ENCODE peak calls at places on chromosomes 16 and 17, in nine cellular contexts. O is midbrain; U is Daoy; Z is ELR; R is thoracic aorta; C is fibroblast of the conjunctiva; B is A549; N is activated CD4-positive, alpha-beta T cell treated with anti-CD3 and anti-CD28 coated beads for 24 hours; L is activated CD8-positive, alpha-beta memory T cell treated with anti-CD3 and anti-CD28 coated beads for 48 hours. P is an unnamed sample.

GRCh38 chr16:31201511-31202401 is 804 bp downstream of the PYCARD start:
- DNase-seq in R (no peak), L (no peak), C (no peak), O (peak; percentile 4), B (no peak), Z (no peak), N (no peak), U (peak; percentile 20), P (no peak)

GRCh38 chr16:14302399-14303181 is 231.5 kb downstream of the MRTFB start:
- DNase-seq in Z (peak; percentile 36), N (no peak), O (peak; percentile 14), C (no peak), L (no peak), B (no peak), U (peak; percentile 40), R (no peak), P (no peak)

GRCh38 chr17:34726536-34727384 is 147.4 kb downstream of the TMEM132E start:
- DNase-seq in U (no peak), C (no peak), L (no peak), B (no peak), N (no peak), R (no peak), O (no peak), Z (no peak), P (no peak)

GRCh38 chr17:69335018-69335417 is 8.1 kb upstream of the ABCA5 start:
- DNase-seq in U (no peak), B (peak; percentile 39), R (no peak), C (peak; percentile 47), L (no peak), O (peak; percentile 5), Z (peak; percentile 67), N (no peak), P (no peak)

GRCh38 chr17:5380491-5381135 is 38.8 kb downstream of the NUP88 start:
- DNase-seq in U (no peak), Z (no peak), R (no peak), B (no peak), O (no peak), L (no peak), C (no peak), N (no peak), P (no peak)

GRCh38 chr17:17768415-17769088 is 68.2 kb downstream of the SREBF1 start:
- DNase-seq in B (no peak), O (no peak), C (no peak), L (no peak), R (no peak), Z (no peak), N (no peak), U (no peak), P (no peak)

GRCh38 chr16:1152651-1153259 is at the start of gene CACNA1H:
- DNase-seq in O (no peak), B (peak; percentile 58), U (no peak), R (no peak), C (no peak), Z (no peak), L (peak; percentile 8), N (peak; percentile 35), P (no peak)

GRCh38 chr16:75341934-75342811 is 90.7 kb upstream of the BCAR1 start:
- DNase-seq in B (no peak), O (no peak), Z (peak; percentile 82), L (no peak), N (no peak), C (peak; percentile 8), U (peak; percentile 79), R (no peak), P (no peak)

GRCh38 chr17:16286009-16286946 is 67.0 kb downstream of the CENPV start:
- DNase-seq in C (peak; percentile 93), O (peak; percentile 18), B (peak; percentile 99), L (peak; percentile 66), U (peak; percentile 96), N (peak; percentile 60), R (peak; percentile 68), Z (peak; percentile 99), P (peak; percentile 67)

GRCh38 chr17:66663041-66663494 is 171.8 kb upstream of the CACNG5 start:
- DNase-seq in Z (no peak), R (no peak), L (no peak), C (no peak), N (no peak), B (no peak), U (no peak), O (no peak), P (no peak)

P was measured in NK-92 treated with Interleukin-12 subunit alpha and Interleukin-12 subunit beta, amount 100 ng/mL, for 24 hours.